ENCODE peak calls at places on chromosomes 11 and 22, in seven cellular contexts. S, D, P, E, U, Z and N are unnamed samples.

GRCh38 chr22:44881624-44882023 is 128.2 kb downstream of the PHF21B start:
- DNase-seq in S (no peak), D (no peak), P (no peak), E (no peak), U (no peak), Z (no peak), N (no peak)

GRCh38 chr11:75394086-75394840 is 5.1 kb upstream of the RPS3 start:
- DNase-seq in S (no peak), D (no peak), P (no peak), E (no peak), U (no peak), Z (no peak), N (no peak)

GRCh38 chr22:38706101-38706884 is 549 bp downstream of the GTPBP1 start:
- DNase-seq in S (peak; percentile 32), D (peak; percentile 54), P (peak; percentile 16), E (peak; percentile 27), U (peak; percentile 36), Z (peak; percentile 76), N (no peak)

GRCh38 chr11:34356918-34357645 is 728 bp downstream of the ABTB2 start:
- DNase-seq in S (peak; percentile 43), D (no peak), P (no peak), E (peak; percentile 51), U (peak; percentile 68), Z (peak; percentile 74), N (no peak)

GRCh38 chr22:18076060-18076497 is 1.7 kb upstream of the PEX26 start:
- DNase-seq in S (peak; percentile 77), D (peak; percentile 51), P (no peak), E (peak; percentile 91), U (peak; percentile 97), Z (no peak), N (peak; percentile 68)

GRCh38 chr11:31711137-31711536 is 100.0 kb downstream of the PAX6 start:
- DNase-seq in S (no peak), D (no peak), P (no peak), E (no peak), U (no peak), Z (no peak), N (no peak)

GRCh38 chr11:1084561-1085439 is 10.1 kb downstream of the MUC2 start:
- DNase-seq in S (no peak), D (no peak), P (no peak), E (no peak), U (no peak), Z (peak; percentile 31), N (no peak)

GRCh38 chr11:84430661-84431060 is 1144.5 kb upstream of the CCDC90B start:
- DNase-seq in S (no peak), D (no peak), P (no peak), E (no peak), U (no peak), Z (no peak), N (no peak)

GRCh38 chr22:48897959-48898358 is 929.7 kb downstream of the BRD1 start:
- DNase-seq in S (no peak), D (no peak), P (no peak), E (no peak), U (no peak), Z (no peak), N (no peak)

GRCh38 chr11:65133724-65134123 is 595 bp downstream of the SYVN1 start:
- DNase-seq in S (no peak), D (no peak), P (no peak), E (no peak), U (peak; percentile 44), Z (peak; percentile 54), N (no peak)

GRCh38 chr11:62004473-62004872 is 37.0 kb upstream of the FTH1 start:
- DNase-seq in S (no peak), D (no peak), P (no peak), E (peak; percentile 82), U (peak; percentile 96), Z (no peak), N (peak; percentile 45)

GRCh38 chr11:59918987-59919589 is 19.1 kb upstream of the OOSP1 start:
- DNase-seq in S (no peak), D (peak; percentile 33), P (no peak), E (peak; percentile 7), U (peak; percentile 45), Z (no peak), N (no peak)

GRCh38 chr11:43927070-43927469 is 15.4 kb upstream of the C11orf96 start:
- DNase-seq in S (no peak), D (no peak), P (no peak), E (no peak), U (no peak), Z (no peak), N (no peak)

GRCh38 chr11:67381244-67381972 is 8.0 kb upstream of the CLCF1 start:
- DNase-seq in S (no peak), D (no peak), P (no peak), E (no peak), U (no peak), Z (peak; percentile 26), N (no peak)

GRCh38 chr11:45593992-45594391 is 71.4 kb downstream of the CHST1 start:
- DNase-seq in S (no peak), D (peak; percentile 18), P (no peak), E (no peak), U (no peak), Z (no peak), N (no peak)

GRCh38 chr11:45597116-45597515 is 68.3 kb downstream of the CHST1 start:
- DNase-seq in S (no peak), D (no peak), P (no peak), E (no peak), U (no peak), Z (no peak), N (no peak)

GRCh38 chr11:45592581-45592980 is 72.8 kb downstream of the CHST1 start:
- DNase-seq in S (no peak), D (no peak), P (no peak), E (no peak), U (no peak), Z (no peak), N (no peak)

GRCh38 chr11:45599161-45599943 is 66.1 kb downstream of the CHST1 start:
- DNase-seq in S (no peak), D (no peak), P (no peak), E (no peak), U (no peak), Z (no peak), N (no peak)

GRCh38 chr11:45596571-45596970 is 68.9 kb downstream of the CHST1 start:
- DNase-seq in S (no peak), D (no peak), P (no peak), E (no peak), U (no peak), Z (no peak), N (no peak)
- H3K4me3 ChIP-seq in S (no peak overlapping the region), D (no peak overlapping the region), P (no peak overlapping the region), E (no peak overlapping the region), U (no peak overlapping the region), Z (no peak overlapping the region), N (no peak overlapping the region)

DNA sequence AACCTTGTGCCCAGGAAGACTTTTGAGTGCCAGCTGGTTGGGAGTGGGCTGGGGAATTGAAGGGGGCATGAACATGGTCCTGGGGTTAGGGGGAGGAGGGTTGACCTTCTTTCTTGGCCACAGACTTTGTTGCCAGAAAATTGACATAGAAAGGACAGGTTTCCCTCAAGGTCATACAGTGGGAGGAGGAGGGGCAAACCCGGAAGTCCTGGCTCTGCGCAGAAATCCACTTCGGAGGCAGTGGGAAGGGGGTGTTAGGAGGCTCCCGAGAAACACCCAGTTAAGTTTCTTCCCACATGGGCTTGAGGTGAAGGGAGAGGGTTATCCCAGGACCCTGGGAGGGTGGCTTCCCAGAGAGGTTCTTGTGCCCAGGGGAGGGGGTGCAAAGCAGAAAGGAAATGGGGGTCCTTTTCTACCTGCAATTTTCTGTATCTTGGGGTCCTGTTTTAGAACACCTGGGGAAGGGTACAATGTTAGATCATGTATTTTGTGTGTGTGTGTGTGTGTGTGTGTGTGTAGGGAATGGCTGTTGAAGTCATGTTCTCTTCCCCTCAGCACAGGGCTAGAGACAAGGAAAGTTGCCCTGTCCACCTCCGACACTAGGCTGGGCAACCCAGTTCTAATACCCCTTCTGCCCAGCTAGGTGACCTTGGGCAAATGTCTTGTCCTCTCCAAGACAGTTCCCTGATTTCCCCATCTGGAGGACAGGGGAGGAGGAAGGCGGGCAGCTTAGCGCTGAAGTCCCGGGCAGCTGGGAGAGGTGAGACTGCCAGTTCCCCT is 1.1 kb downstream of the PVALB start:
- DNase-seq in S (no peak), D (no peak), P (no peak), E (no peak), U (no peak), Z (no peak), N (no peak)
- TF ChIP-seq CTCF in S (no peak), D (no peak), P (no peak), E (no peak), U (no peak), Z (no peak), N (no peak)

GRCh38 chr22:43774318-43774717 is 37.8 kb downstream of the EFCAB6 start:
- DNase-seq in S (no peak), D (no peak), P (no peak), E (no peak), U (no peak), Z (no peak), N (no peak)

GRCh38 chr22:43776081-43776670 is 35.9 kb downstream of the EFCAB6 start:
- DNase-seq in S (no peak), D (no peak), P (no peak), E (peak; percentile 10), U (no peak), Z (no peak), N (no peak)

GRCh38 chr22:43782448-43782847 is 29.7 kb downstream of the EFCAB6 start:
- DNase-seq in S (no peak), D (no peak), P (no peak), E (peak; percentile 40), U (peak; percentile 45), Z (no peak), N (no peak)

DNA sequence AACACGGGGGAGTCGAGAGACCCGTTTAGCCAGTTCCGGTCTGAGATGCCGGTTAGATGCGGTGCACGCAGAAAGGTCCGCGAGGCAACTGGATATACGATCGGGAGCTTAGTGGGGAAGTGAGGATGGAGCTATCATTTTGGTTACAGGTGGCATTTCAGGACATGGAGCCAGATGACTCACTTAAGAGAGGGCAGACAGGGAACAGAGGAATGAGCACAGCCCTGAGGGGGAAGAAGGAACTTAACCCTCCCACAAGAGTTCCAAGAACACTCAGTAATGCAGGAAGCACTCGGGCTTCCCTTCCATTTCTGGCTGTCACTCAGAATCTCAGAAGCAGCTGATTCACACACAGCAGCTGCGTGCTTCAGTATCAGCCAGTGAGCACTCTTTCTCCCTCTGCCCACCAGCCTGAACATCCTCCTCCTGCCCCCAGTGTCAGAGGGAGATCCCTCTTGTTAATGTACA is 34.9 kb downstream of the EFCAB6 start:
- DNase-seq in S (peak; percentile 15), D (no peak), P (no peak), E (peak; percentile 91), U (peak; percentile 69), Z (no peak), N (no peak)
- H3K4me3 ChIP-seq in S (no peak overlapping the region), D (no peak overlapping the region), P (no peak overlapping the region), E (no peak overlapping the region), U (no peak overlapping the region), Z (no peak overlapping the region), N (no peak overlapping the region)

DNA sequence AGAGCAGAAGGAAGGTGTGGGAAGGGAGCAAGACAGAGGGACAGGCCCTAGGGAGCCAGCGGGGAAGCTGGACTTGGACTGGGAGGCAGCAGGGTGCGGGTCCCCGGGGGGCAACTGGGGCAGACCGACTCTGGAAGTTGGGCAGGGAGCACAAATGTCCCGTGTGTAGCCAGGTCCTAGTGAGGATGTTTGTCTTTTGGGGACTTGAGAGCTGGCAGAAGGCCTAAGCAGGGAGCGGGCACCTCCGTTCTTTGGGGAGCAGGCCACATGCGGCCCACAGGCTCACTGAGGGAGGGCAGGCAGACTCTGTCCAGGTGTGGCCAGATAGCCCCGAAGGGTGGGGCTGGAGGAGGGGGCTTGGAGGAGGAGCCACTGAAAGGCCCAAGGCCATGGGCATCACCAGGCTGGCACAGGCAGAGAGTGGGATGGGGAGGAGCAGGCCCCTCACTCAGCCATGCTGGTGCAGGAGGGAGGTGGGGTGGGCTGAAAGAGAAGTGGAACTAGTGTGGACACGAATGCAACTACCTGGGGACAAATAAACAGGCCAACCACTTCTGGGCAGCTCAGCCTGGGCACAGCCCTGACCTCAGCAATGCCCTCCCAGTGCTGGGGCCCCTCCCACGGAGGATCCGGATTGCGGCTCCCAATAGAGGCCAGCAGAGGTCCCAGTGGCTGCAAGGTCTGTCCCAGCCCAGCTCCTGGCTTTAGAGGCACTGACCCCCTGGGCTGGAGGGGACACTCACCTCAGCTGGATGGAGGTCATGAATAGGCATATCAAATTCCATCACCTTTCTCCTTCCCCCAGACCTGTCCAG is 1.3 kb upstream of the SCARF2 start:
- DNase-seq in S (no peak), D (no peak), P (no peak), E (no peak), U (no peak), Z (peak; percentile 20), N (no peak)
- TF ChIP-seq CTCF in S (no peak), D (no peak), P (no peak), E (peak; percentile 37), U (peak; percentile 52), Z (no peak), N (no peak)